ENCODE peak calls at places on chromosome 1, in five cellular contexts. I is mesothelial cell of epicardium; B is MCF 10A; N is activated CD8-positive, alpha-beta T cell treated with anti-CD3 and anti-CD28 coated beads for 36 hours; D is NCI-H2029. T is an unnamed sample.

GRCh38 chr1:8144318-8144717 is 118.2 kb upstream of the ERRFI1 start:
- DNase-seq in N (no peak), I (no peak), B (no peak), D (no peak), T (no peak)

GRCh38 chr1:160161965-160162705 is 10.7 kb downstream of the ATP1A4 start:
- DNase-seq in B (peak; percentile 17), I (no peak), N (peak; percentile 14), D (no peak), T (peak; percentile 14)

GRCh38 chr1:14850563-14850962 is 252.1 kb downstream of the KAZN start:
- DNase-seq in D (no peak), N (no peak), I (no peak), B (peak; percentile 30), T (peak; percentile 20)

GRCh38 chr1:55329091-55329490 is 113.9 kb upstream of the USP24 start:
- DNase-seq in I (no peak), N (no peak), B (no peak), D (no peak), T (no peak)

GRCh38 chr1:115991909-115992308 is 15.6 kb downstream of the SLC22A15 start:
- DNase-seq in N (peak; percentile 2), I (no peak), D (no peak), B (no peak), T (no peak)

GRCh38 chr1:65235867-65236805 is 73.2 kb upstream of the DNAJC6 start:
- DNase-seq in D (peak; percentile 74), I (no peak), B (peak; percentile 72), N (no peak), T (peak; percentile 79)

GRCh38 chr1:65146908-65147423 is 1.0 kb upstream of the AK4 start:
- DNase-seq in B (peak; percentile 21), I (no peak), N (peak; percentile 60), D (no peak), T (no peak)

GRCh38 chr1:170765712-170766330 is 101.9 kb downstream of the PRRX1 start:
- DNase-seq in N (no peak), B (peak; percentile 54), D (no peak), I (no peak), T (no peak)

GRCh38 chr1:63615809-63616420 is 22.7 kb downstream of the PGM1 start:
- DNase-seq in D (peak; percentile 76), B (peak; percentile 82), N (peak; percentile 68), I (peak; percentile 56), T (peak; percentile 83)

GRCh38 chr1:66564250-66564649 is 30.3 kb downstream of the SGIP1 start:
- DNase-seq in D (no peak), B (peak; percentile 95), I (no peak), N (no peak), T (no peak)

GRCh38 chr1:164240081-164240480 is 318.9 kb upstream of the PBX1 start:
- DNase-seq in I (no peak), D (no peak), N (no peak), B (peak; percentile 52), T (peak; percentile 6)

GRCh38 chr1:221708987-221709386 is 32.9 kb downstream of the DUSP10 start:
- DNase-seq in N (peak; percentile 61), D (peak; percentile 96), I (no peak), B (peak; percentile 63), T (peak; percentile 31)

GRCh38 chr1:24972257-24973242 is 42.5 kb upstream of the RUNX3 start:
- DNase-seq in I (no peak), D (no peak), B (no peak), N (no peak), T (no peak)

GRCh38 chr1:228175316-228176023 is 9.9 kb downstream of the IBA57 start:
- DNase-seq in I (no peak), B (no peak), N (no peak), D (no peak), T (no peak)

GRCh38 chr1:230541306-230541705 is 101.0 kb upstream of the COG2 start:
- DNase-seq in I (no peak), N (no peak), D (no peak), B (no peak), T (no peak)

T was measured in erythroblast.